ENCODE peak calls at places on chromosomes 1 and 21, in six cellular contexts. One of them, this sample, is unnamed.
A peak's percentile ranks its signal among the peaks of the same experiment; 100 is the strongest.

GRCh38 chr1:91685994-91686393 is 185.3 kb downstream of the CDC7 start:
- DNase-seq in AG04449: no peak
- DNase-seq in body of pancreas: no peak
- DNase-seq in right atrium auricular region: no peak
- DNase-seq in adrenal gland: peak; percentile 67
- DNase-seq in GM12878: no peak
- DNase-seq in this sample: no peak

GRCh38 chr1:231053493-231054162 is 13.6 kb upstream of the FAM89A start:
- DNase-seq in body of pancreas: peak; percentile 85
- DNase-seq in adrenal gland: peak; percentile 69
- DNase-seq in GM12878: peak; percentile 4
- DNase-seq in AG04449: peak; percentile 12
- DNase-seq in right atrium auricular region: no peak
- DNase-seq in this sample: peak; percentile 38

GRCh38 chr1:222064388-222065201 is 322.7 kb upstream of the DUSP10 start:
- DNase-seq in GM12878: no peak
- DNase-seq in adrenal gland: no peak
- DNase-seq in AG04449: no peak
- DNase-seq in body of pancreas: no peak
- DNase-seq in right atrium auricular region: no peak
- DNase-seq in this sample: no peak

GRCh38 chr1:162905759-162906158 is 44.8 kb upstream of the CCDC190 start:
- DNase-seq in right atrium auricular region: no peak
- DNase-seq in AG04449: peak; percentile 67
- DNase-seq in body of pancreas: no peak
- DNase-seq in GM12878: no peak
- DNase-seq in adrenal gland: no peak
- DNase-seq in this sample: no peak

GRCh38 chr1:209074575-209075250 is 508.8 kb upstream of the CAMK1G start:
- DNase-seq in adrenal gland: no peak
- DNase-seq in body of pancreas: no peak
- DNase-seq in right atrium auricular region: no peak
- DNase-seq in GM12878: no peak
- DNase-seq in AG04449: no peak
- DNase-seq in this sample: no peak

GRCh38 chr1:84379128-84379527 is 19.2 kb upstream of the DNASE2B start:
- DNase-seq in right atrium auricular region: no peak
- DNase-seq in AG04449: peak; percentile 46
- DNase-seq in adrenal gland: peak; percentile 18
- DNase-seq in body of pancreas: no peak
- DNase-seq in GM12878: no peak
- DNase-seq in this sample: no peak

GRCh38 chr1:42533101-42533863 is 70.2 kb downstream of the CCDC30 start:
- DNase-seq in body of pancreas: no peak
- DNase-seq in AG04449: no peak
- DNase-seq in GM12878: no peak
- DNase-seq in adrenal gland: no peak
- DNase-seq in right atrium auricular region: no peak
- DNase-seq in this sample: no peak

GRCh38 chr1:11134352-11135266 is 34.9 kb upstream of the EXOSC10 start:
- DNase-seq in adrenal gland: peak; percentile 12
- DNase-seq in right atrium auricular region: no peak
- DNase-seq in body of pancreas: no peak
- DNase-seq in AG04449: no peak
- DNase-seq in GM12878: no peak
- DNase-seq in this sample: no peak

GRCh38 chr1:41917835-41918449 is 780 bp downstream of the HIVEP3 start:
- DNase-seq in AG04449: no peak
- DNase-seq in GM12878: no peak
- DNase-seq in adrenal gland: peak; percentile 33
- DNase-seq in body of pancreas: peak; percentile 62
- DNase-seq in right atrium auricular region: no peak
- DNase-seq in this sample: peak; percentile 25

GRCh38 chr1:233916706-233917105 is 12.2 kb downstream of the SLC35F3 start:
- DNase-seq in AG04449: no peak
- DNase-seq in body of pancreas: no peak
- DNase-seq in adrenal gland: no peak
- DNase-seq in right atrium auricular region: no peak
- DNase-seq in GM12878: no peak
- DNase-seq in this sample: no peak

GRCh38 chr1:50266509-50266908 is 156.7 kb downstream of the DMRTA2 start:
- DNase-seq in GM12878: no peak
- DNase-seq in right atrium auricular region: no peak
- DNase-seq in AG04449: no peak
- DNase-seq in body of pancreas: no peak
- DNase-seq in adrenal gland: no peak
- DNase-seq in this sample: no peak

GRCh38 chr1:235902638-235903542 is 36.2 kb upstream of the LYST start:
- DNase-seq in GM12878: no peak
- DNase-seq in AG04449: no peak
- DNase-seq in right atrium auricular region: no peak
- DNase-seq in body of pancreas: peak; percentile 18
- DNase-seq in adrenal gland: peak; percentile 57
- DNase-seq in this sample: no peak

GRCh38 chr21:31530918-31531705 is 128.4 kb upstream of the SOD1 start:
- DNase-seq in adrenal gland: no peak
- DNase-seq in right atrium auricular region: no peak
- DNase-seq in GM12878: no peak
- DNase-seq in body of pancreas: peak; percentile 73
- DNase-seq in AG04449: no peak
- DNase-seq in this sample: no peak

GRCh38 chr1:110267260-110267659 is 57.1 kb downstream of the KCNC4 start:
- DNase-seq in adrenal gland: no peak
- DNase-seq in body of pancreas: no peak
- DNase-seq in right atrium auricular region: no peak
- DNase-seq in GM12878: no peak
- DNase-seq in AG04449: no peak
- DNase-seq in this sample: no peak

GRCh38 chr1:115056395-115056798 is 26.8 kb downstream of the TSHB start:
- DNase-seq in right atrium auricular region: no peak
- DNase-seq in body of pancreas: no peak
- DNase-seq in GM12878: no peak
- DNase-seq in AG04449: peak; percentile 60
- DNase-seq in adrenal gland: no peak
- DNase-seq in this sample: no peak

GRCh38 chr1:82829527-82829926 is 1028.8 kb downstream of the ADGRL2 start:
- DNase-seq in adrenal gland: no peak
- DNase-seq in right atrium auricular region: no peak
- DNase-seq in AG04449: no peak
- DNase-seq in body of pancreas: no peak
- DNase-seq in GM12878: no peak
- DNase-seq in this sample: no peak

GRCh38 chr1:109787211-109787844 is 23.6 kb upstream of the EPS8L3 start:
- DNase-seq in adrenal gland: no peak
- DNase-seq in body of pancreas: no peak
- DNase-seq in GM12878: no peak
- DNase-seq in right atrium auricular region: no peak
- DNase-seq in AG04449: no peak
- DNase-seq in this sample: no peak

GRCh38 chr21:31781737-31782136 is 49.8 kb upstream of the SCAF4 start:
- DNase-seq in AG04449: no peak
- DNase-seq in right atrium auricular region: no peak
- DNase-seq in body of pancreas: peak; percentile 22
- DNase-seq in GM12878: no peak
- DNase-seq in adrenal gland: peak; percentile 59
- DNase-seq in this sample: no peak

GRCh38 chr21:17576080-17576835 is 36.4 kb downstream of the BTG3 start:
- DNase-seq in GM12878: no peak
- DNase-seq in AG04449: no peak
- DNase-seq in adrenal gland: no peak
- DNase-seq in body of pancreas: no peak
- DNase-seq in right atrium auricular region: no peak
- DNase-seq in this sample: no peak

GRCh38 chr1:227234998-227235405 is 83.3 kb downstream of the CDC42BPA start:
- DNase-seq in body of pancreas: peak; percentile 38
- DNase-seq in AG04449: peak; percentile 5
- DNase-seq in adrenal gland: peak; percentile 18
- DNase-seq in GM12878: no peak
- DNase-seq in right atrium auricular region: no peak
- DNase-seq in this sample: peak; percentile 46

GRCh38 chr21:45070970-45071369 is 3.4 kb upstream of the ADARB1 start:
- DNase-seq in adrenal gland: no peak
- DNase-seq in GM12878: no peak
- DNase-seq in right atrium auricular region: no peak
- DNase-seq in AG04449: no peak
- DNase-seq in body of pancreas: no peak
- DNase-seq in this sample: no peak

GRCh38 chr1:115230281-115230680 is 107.8 kb downstream of the NGF start:
- DNase-seq in body of pancreas: no peak
- DNase-seq in adrenal gland: no peak
- DNase-seq in right atrium auricular region: no peak
- DNase-seq in GM12878: no peak
- DNase-seq in AG04449: no peak
- DNase-seq in this sample: no peak

GRCh38 chr1:150186789-150187559 is 37.3 kb downstream of the PLEKHO1 start:
- DNase-seq in body of pancreas: no peak
- DNase-seq in GM12878: no peak
- DNase-seq in adrenal gland: peak; percentile 31
- DNase-seq in right atrium auricular region: no peak
- DNase-seq in AG04449: no peak
- DNase-seq in this sample: peak; percentile 66

DNA sequence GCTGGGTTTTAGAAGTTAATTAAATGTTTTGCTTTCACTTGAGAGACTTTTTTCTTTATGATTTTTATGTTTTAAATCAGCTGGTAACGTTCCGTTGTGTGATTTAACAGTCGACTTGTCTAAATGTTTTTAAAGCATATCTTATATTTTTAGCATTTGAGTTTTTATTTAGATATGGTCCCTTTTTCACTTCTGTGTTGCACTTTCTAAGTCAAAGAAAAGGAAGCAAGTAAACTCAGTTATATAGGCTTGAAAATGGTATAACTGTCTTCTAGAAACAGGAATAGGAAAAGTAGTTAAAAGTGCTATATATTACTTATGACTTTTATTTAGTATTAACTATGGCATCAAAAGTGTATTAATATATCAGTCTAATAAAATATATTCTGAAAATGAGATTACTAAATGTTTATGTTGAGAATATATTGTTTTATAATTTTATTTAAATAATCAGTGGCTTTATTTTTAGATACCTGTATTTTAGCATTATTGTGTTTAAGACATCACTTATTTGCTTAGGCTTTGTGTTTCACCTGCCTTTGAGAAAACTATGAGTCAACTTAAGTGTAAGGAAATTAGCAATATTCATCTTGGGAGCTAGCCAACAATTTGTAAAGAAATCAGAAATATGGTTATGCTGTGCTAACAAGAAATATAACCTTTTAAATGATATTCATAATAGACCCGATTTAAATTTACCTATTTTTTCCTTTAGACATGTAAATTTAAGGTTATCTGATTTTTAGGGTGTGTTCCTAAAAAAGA is 60.5 kb downstream of the RABGAP1L start:
- DNase-seq in body of pancreas: no peak
- DNase-seq in adrenal gland: no peak
- DNase-seq in GM12878: no peak
- DNase-seq in AG04449: no peak
- DNase-seq in right atrium auricular region: no peak
- DNase-seq in this sample: peak; percentile 55
- H3K4me3 ChIP-seq in body of pancreas: no peak overlapping the region
- H3K4me3 ChIP-seq in adrenal gland: no peak overlapping the region
- H3K4me3 ChIP-seq in GM12878: peak overlapping the region; percentile 44
- H3K4me3 ChIP-seq in AG04449: no peak overlapping the region
- H3K4me3 ChIP-seq in right atrium auricular region: no peak overlapping the region
- H3K4me3 ChIP-seq in this sample: peak overlapping the region; percentile 43

GRCh38 chr1:29698033-29698432 is 461.7 kb downstream of the PTPRU start:
- DNase-seq in AG04449: no peak
- DNase-seq in adrenal gland: no peak
- DNase-seq in body of pancreas: no peak
- DNase-seq in right atrium auricular region: no peak
- DNase-seq in GM12878: no peak
- DNase-seq in this sample: peak; percentile 16
- TF ChIP-seq CTCF in AG04449: peak; percentile 88
- TF ChIP-seq CTCF in adrenal gland: peak; percentile 30
- TF ChIP-seq CTCF in body of pancreas: peak; percentile 15
- TF ChIP-seq CTCF in right atrium auricular region: peak; percentile 27
- TF ChIP-seq CTCF in GM12878: peak; percentile 10
- TF ChIP-seq CTCF in this sample: peak; percentile 25

GRCh38 chr1:45386219-45386618 is 46.0 kb upstream of the MUTYH start:
- DNase-seq in body of pancreas: no peak
- DNase-seq in AG04449: no peak
- DNase-seq in adrenal gland: no peak
- DNase-seq in right atrium auricular region: no peak
- DNase-seq in GM12878: no peak
- DNase-seq in this sample: no peak
- H3K4me3 ChIP-seq in body of pancreas: no peak overlapping the region
- H3K4me3 ChIP-seq in AG04449: no peak overlapping the region
- H3K4me3 ChIP-seq in adrenal gland: no peak overlapping the region
- H3K4me3 ChIP-seq in right atrium auricular region: no peak overlapping the region
- H3K4me3 ChIP-seq in GM12878: no peak overlapping the region
- H3K4me3 ChIP-seq in this sample: no peak overlapping the region

GRCh38 chr1:36225298-36225899 is 1.2 kb downstream of the THRAP3 start:
- DNase-seq in AG04449: no peak
- DNase-seq in adrenal gland: peak; percentile 33
- DNase-seq in body of pancreas: no peak
- DNase-seq in right atrium auricular region: no peak
- DNase-seq in GM12878: no peak
- DNase-seq in this sample: no peak

GRCh38 chr1:36222481-36223372 is 1.5 kb upstream of the THRAP3 start:
- DNase-seq in GM12878: no peak
- DNase-seq in right atrium auricular region: no peak
- DNase-seq in adrenal gland: no peak
- DNase-seq in AG04449: no peak
- DNase-seq in body of pancreas: no peak
- DNase-seq in this sample: no peak

GRCh38 chr1:36223996-36224536 is at the start of gene THRAP3:
- DNase-seq in GM12878: peak; percentile 97
- DNase-seq in body of pancreas: peak; percentile 100
- DNase-seq in adrenal gland: peak; percentile 99
- DNase-seq in right atrium auricular region: peak; percentile 100
- DNase-seq in AG04449: peak; percentile 95
- DNase-seq in this sample: peak; percentile 100

GRCh38 chr1:36223373-36223995 is 759 bp upstream of the THRAP3 start:
- DNase-seq in right atrium auricular region: no peak
- DNase-seq in AG04449: no peak
- DNase-seq in GM12878: peak; percentile 39
- DNase-seq in body of pancreas: no peak
- DNase-seq in adrenal gland: peak; percentile 24
- DNase-seq in this sample: peak; percentile 85

DNA sequence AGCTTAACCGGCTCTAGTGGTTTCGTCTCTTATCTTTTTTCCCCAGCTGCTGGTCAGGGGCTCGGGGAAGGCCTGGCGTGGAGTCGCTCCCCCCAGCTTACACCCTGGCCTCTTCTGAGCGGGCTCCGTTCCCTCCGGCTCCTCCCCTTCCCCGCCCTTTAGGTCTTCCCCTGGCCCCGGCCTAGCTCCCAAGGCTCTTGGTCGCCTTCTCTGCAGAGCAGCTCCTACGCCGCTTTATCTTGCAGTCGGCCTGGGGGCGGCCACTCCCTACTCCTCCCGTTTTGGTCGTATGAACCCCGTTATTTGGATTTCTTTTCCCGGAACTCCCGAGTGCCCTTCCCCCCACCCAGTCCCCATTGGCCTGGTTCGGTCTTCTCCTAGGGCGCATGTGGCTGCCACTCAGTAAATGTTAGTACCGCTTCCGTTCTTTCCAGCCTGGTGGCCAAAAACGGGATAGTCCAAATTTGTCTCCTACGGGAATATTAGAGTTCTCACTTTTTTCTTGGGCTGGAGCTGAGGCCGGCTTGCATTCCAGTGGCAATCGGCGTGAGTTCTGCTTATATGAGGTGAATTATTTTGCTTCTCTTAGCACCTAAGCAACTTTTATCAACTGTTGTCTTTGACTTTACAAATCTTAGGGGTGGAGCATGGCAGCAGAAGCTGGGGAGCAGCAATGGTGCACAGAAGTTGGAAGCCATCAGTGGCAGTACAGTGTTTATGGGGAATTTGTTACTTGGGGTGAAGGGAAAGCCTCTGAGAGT is 474 bp downstream of the THRAP3 start:
- DNase-seq in GM12878: no peak
- DNase-seq in right atrium auricular region: peak; percentile 89
- DNase-seq in body of pancreas: peak; percentile 73
- DNase-seq in AG04449: no peak
- DNase-seq in adrenal gland: peak; percentile 87
- DNase-seq in this sample: no peak
- TF ChIP-seq CTCF in GM12878: peak; percentile 4
- TF ChIP-seq CTCF in right atrium auricular region: peak; percentile 50
- TF ChIP-seq CTCF in body of pancreas: peak; percentile 57
- TF ChIP-seq CTCF in AG04449: peak; percentile 46
- TF ChIP-seq CTCF in adrenal gland: peak; percentile 79
- TF ChIP-seq CTCF in this sample: peak; percentile 24